ENCODE peak calls at places on chromosomes 6 and 20, in four cellular contexts. B is prostate gland; X is HL-60; J is CD4-positive, alpha-beta T cell. W is an unnamed sample.

GRCh38 chr6:15715060-15715459 is 52.2 kb upstream of the DTNBP1 start:
- DNase-seq in X (no peak), B (no peak), J (no peak), W (no peak)

GRCh38 chr20:24610341-24611115 is 141.1 kb downstream of the SYNDIG1 start:
- DNase-seq in X (no peak), B (no peak), J (no peak), W (no peak)

GRCh38 chr20:63501818-63502670 is 3.2 kb upstream of the EEF1A2 start:
- DNase-seq in J (no peak), X (no peak), B (no peak), W (no peak)

GRCh38 chr6:96522469-96523009 is 933 bp downstream of the UFL1 start:
- DNase-seq in B (no peak), J (no peak), X (peak; percentile 14), W (peak; percentile 40)

GRCh38 chr20:3846740-3847418 is at the start of gene MAVS:
- DNase-seq in X (peak; percentile 86), B (peak; percentile 87), J (peak; percentile 84), W (peak; percentile 84)

GRCh38 chr6:160054271-160054670 is 67.3 kb upstream of the SLC22A1 start:
- DNase-seq in X (no peak), B (no peak), J (no peak), W (no peak)

GRCh38 chr6:7035837-7036249 is 71.9 kb upstream of the RREB1 start:
- DNase-seq in X (no peak), B (no peak), J (no peak), W (no peak)

GRCh38 chr6:163291622-163292021 is 122.9 kb upstream of the QKI start:
- DNase-seq in B (no peak), X (no peak), J (no peak), W (peak; percentile 67)

GRCh38 chr6:6806793-6807518 is 218.4 kb downstream of the LY86 start:
- DNase-seq in J (no peak), B (no peak), X (no peak), W (no peak)

GRCh38 chr6:13447949-13448724 is 39.3 kb downstream of the GFOD1 start:
- DNase-seq in J (no peak), X (peak; percentile 55), B (peak; percentile 29), W (peak; percentile 31)

GRCh38 chr6:55449219-55449618 is 122.0 kb downstream of the GFRAL start:
- DNase-seq in B (no peak), J (no peak), X (no peak), W (peak; percentile 15)

GRCh38 chr6:146598785-146599405 is at the start of gene ADGB:
- DNase-seq in X (peak; percentile 56), B (no peak), J (no peak), W (peak; percentile 46)

GRCh38 chr6:107144014-107144413 is 28.7 kb upstream of the BEND3 start:
- DNase-seq in J (no peak), B (no peak), X (no peak), W (no peak)

GRCh38 chr6:144033816-144034540 is 25.9 kb upstream of the PLAGL1 start:
- DNase-seq in B (no peak), J (no peak), X (no peak), W (no peak)

GRCh38 chr6:27297857-27298730 is 14.0 kb downstream of the POM121L2 start:
- DNase-seq in B (no peak), J (no peak), X (no peak), W (peak; percentile 37)

GRCh38 chr6:53805725-53806124 is 10.9 kb downstream of the LRRC1 start:
- DNase-seq in B (no peak), X (no peak), J (no peak), W (no peak)

GRCh38 chr6:117976030-117976651 is 69.1 kb downstream of the SLC35F1 start:
- DNase-seq in B (peak; percentile 8), X (peak; percentile 5), J (no peak), W (peak; percentile 48)

GRCh38 chr6:106165885-106166485 is 79.8 kb downstream of the PRDM1 start:
- DNase-seq in J (no peak), X (no peak), B (no peak), W (no peak)

GRCh38 chr20:58852559-58853271 is at the start of gene GNAS:
- DNase-seq in J (peak; percentile 37), X (no peak), B (peak; percentile 42), W (peak; percentile 47)

GRCh38 chr6:68559052-68559451 is 76.0 kb upstream of the ADGRB3 start:
- DNase-seq in J (no peak), X (no peak), B (no peak), W (no peak)

GRCh38 chr6:157272866-157273755 is 50.2 kb downstream of the TMEM242 start:
- DNase-seq in J (no peak), X (no peak), B (no peak), W (no peak)

GRCh38 chr6:150962436-150962835 is 96.9 kb downstream of the MTHFD1L start:
- DNase-seq in J (no peak), B (no peak), X (no peak), W (no peak)

GRCh38 chr20:25254986-25255680 is 7.2 kb downstream of the PYGB start:
- DNase-seq in X (no peak), B (peak; percentile 85), J (no peak), W (no peak)

GRCh38 chr20:50574108-50574507 is 63.9 kb downstream of the PTPN1 start:
- DNase-seq in B (no peak), J (no peak), X (no peak), W (no peak)

GRCh38 chr6:52881662-52881995 is 27.9 kb downstream of the GSTA3 start:
- DNase-seq in B (no peak), J (no peak), X (no peak), W (no peak)

GRCh38 chr20:59749293-59749680 is 144.9 kb downstream of the PHACTR3 start:
- DNase-seq in X (no peak), B (no peak), J (no peak), W (no peak)

GRCh38 chr20:23340524-23340923 is 10.1 kb upstream of the NXT1 start:
- DNase-seq in X (no peak), J (no peak), B (peak; percentile 66), W (peak; percentile 84)

GRCh38 chr6:136351518-136352106 is 62.0 kb upstream of the BCLAF1 start:
- DNase-seq in J (no peak), B (no peak), X (no peak), W (no peak)

DNA sequence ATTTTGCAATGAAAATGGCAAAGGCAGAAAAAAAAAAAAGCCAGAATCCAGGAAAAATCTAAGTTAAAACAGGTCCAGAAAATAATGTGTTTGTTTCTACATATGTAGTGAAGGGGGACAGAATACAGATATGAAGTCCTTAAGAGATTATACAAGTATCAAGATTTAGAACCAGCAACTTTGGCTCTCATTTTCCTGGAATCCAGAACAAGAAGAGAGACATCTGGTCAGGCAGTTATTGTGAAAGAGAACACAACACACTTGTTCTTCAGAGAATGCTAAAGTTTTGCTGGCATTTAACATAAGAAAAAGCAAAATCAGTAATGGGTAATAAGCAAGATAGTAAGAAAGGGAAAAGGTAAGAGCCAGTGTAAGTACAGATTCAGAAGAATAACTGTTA is 21.1 kb downstream of the BAG2 start:
- DNase-seq in J (no peak), X (no peak), B (no peak), W (no peak)
- H3K27ac ChIP-seq in J (no peak overlapping the region), X (no peak overlapping the region), B (no peak overlapping the region), W (no peak overlapping the region)

GRCh38 chr6:35368038-35368887 is 25.9 kb downstream of the PPARD start:
- DNase-seq in J (no peak), B (peak; percentile 10), X (no peak), W (peak; percentile 33)
- H3K27ac ChIP-seq in J (no peak overlapping the region), B (no peak overlapping the region), X (no peak overlapping the region), W (no peak overlapping the region)

DNA sequence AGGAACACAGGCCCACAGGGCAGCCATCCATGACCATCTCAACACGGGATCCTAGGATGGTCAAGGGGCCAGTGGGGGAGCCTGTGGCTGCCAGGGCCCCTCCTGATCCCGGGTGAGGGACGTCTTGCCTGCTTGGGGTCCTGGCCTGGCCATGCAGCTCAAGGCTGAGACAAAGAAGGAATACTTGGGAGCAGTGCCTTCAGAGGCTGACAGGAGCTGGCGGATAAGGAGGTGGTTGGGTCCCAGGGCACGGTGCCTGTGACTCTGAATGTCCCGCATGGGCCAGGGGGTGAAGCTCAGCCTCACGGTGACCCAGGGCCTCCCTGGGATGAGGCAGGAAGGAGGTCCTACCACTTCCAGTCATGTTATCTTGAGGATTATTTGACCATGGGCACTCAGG is 95.2 kb downstream of the SMOC2 start:
- DNase-seq in J (no peak), B (no peak), X (no peak), W (no peak)
- H3K27ac ChIP-seq in J (no peak overlapping the region), B (peak overlapping the region; percentile 63), X (no peak overlapping the region), W (no peak overlapping the region)

GRCh38 chr6:30829016-30829415 is 55.3 kb upstream of the DDR1 start:
- DNase-seq in J (no peak), X (no peak), B (no peak), W (no peak)
- H3K27ac ChIP-seq in J (no peak overlapping the region), X (no peak overlapping the region), B (peak overlapping the region; percentile 62), W (no peak overlapping the region)

GRCh38 chr20:53434662-53435061 is 159.0 kb downstream of the ZNF217 start:
- DNase-seq in X (no peak), B (peak; percentile 18), J (no peak), W (no peak)
- H3K27ac ChIP-seq in X (no peak overlapping the region), B (no peak overlapping the region), J (no peak overlapping the region), W (no peak overlapping the region)

GRCh38 chr6:16803294-16804006 is 42.2 kb upstream of the ATXN1 start:
- DNase-seq in X (no peak), B (no peak), J (no peak), W (peak; percentile 72)
- H3K27ac ChIP-seq in X (no peak overlapping the region), B (peak overlapping the region; percentile 11), J (no peak overlapping the region), W (no peak overlapping the region)

GRCh38 chr6:148203281-148203925 is 139.2 kb upstream of the SASH1 start:
- DNase-seq in J (no peak), B (no peak), X (no peak), W (no peak)

GRCh38 chr6:148195511-148195910 is 147.1 kb upstream of the SASH1 start:
- DNase-seq in J (no peak), B (no peak), X (no peak), W (no peak)

GRCh38 chr6:148203970-148204369 is 138.7 kb upstream of the SASH1 start:
- DNase-seq in X (peak; percentile 54), J (peak; percentile 6), B (no peak), W (no peak)

GRCh38 chr6:148199584-148199983 is 143.1 kb upstream of the SASH1 start:
- DNase-seq in J (no peak), X (no peak), B (no peak), W (no peak)

GRCh38 chr6:148200302-148200701 is 142.3 kb upstream of the SASH1 start:
- DNase-seq in J (no peak), B (no peak), X (no peak), W (peak; percentile 12)
- H3K27ac ChIP-seq in J (no peak overlapping the region), B (no peak overlapping the region), X (no peak overlapping the region), W (no peak overlapping the region)

GRCh38 chr6:152118224-152118623 is 310.7 kb downstream of the ESR1 start:
- DNase-seq in X (no peak), J (no peak), B (no peak), W (no peak)

GRCh38 chr6:152107973-152108372 is 300.5 kb downstream of the ESR1 start:
- DNase-seq in J (no peak), X (no peak), B (no peak), W (no peak)

GRCh38 chr6:152117156-152118129 is 310.0 kb downstream of the ESR1 start:
- DNase-seq in J (no peak), X (no peak), B (no peak), W (no peak)

GRCh38 chr6:152110878-152111820 is 303.7 kb downstream of the ESR1 start:
- DNase-seq in J (no peak), X (no peak), B (no peak), W (no peak)

GRCh38 chr6:152112503-152113261 is 305.2 kb downstream of the ESR1 start:
- DNase-seq in B (no peak), X (no peak), J (no peak), W (peak; percentile 66)
- H3K27ac ChIP-seq in B (no peak overlapping the region), X (no peak overlapping the region), J (no peak overlapping the region), W (no peak overlapping the region)